ENCODE peak calls at places on chromosomes 2 and 18, in eight cellular contexts. J is mesendoderm, B is adipocyte, A is GM23248, L is thoracic aorta, I is IMR-90, V is K562, U is HCT116. F is an unnamed sample. For H3K27me3, the result is how much of the 10 kb centered on the place peaks cover.

GRCh38 chr2:233288663-233289062 is 19.0 kb upstream of the SAG start:
- DNase-seq in J (peak), B (peak), A (no peak), L (no peak), I (no peak), V (no peak), U (no peak), F (no peak)

GRCh38 chr2:240528406-240529040 is 29.3 kb downstream of the ANKMY1 start:
- DNase-seq in J (no peak), B (no peak), A (no peak), L (no peak), I (no peak), V (no peak), U (no peak), F (no peak)

GRCh38 chr2:227238242-227239237 is 74.1 kb downstream of the COL4A3 start:
- DNase-seq in J (peak), B (peak), A (peak), L (peak), I (peak), V (peak), U (peak), F (peak)

GRCh38 chr18:11407900-11408299 is 201.5 kb upstream of the SLC35G4 start:
- DNase-seq in J (no peak), B (peak), A (peak), L (no peak), I (peak), V (no peak), U (no peak), F (no peak)

GRCh38 chr2:234863043-234863934 is 88.5 kb upstream of the SH3BP4 start:
- DNase-seq in J (peak), B (peak), A (peak), L (no peak), I (peak), V (no peak), U (peak), F (peak)

GRCh38 chr2:101613073-101613704 is 84.3 kb upstream of the MAP4K4 start:
- DNase-seq in J (no peak), B (no peak), A (no peak), L (no peak), I (no peak), V (no peak), U (no peak), F (no peak)

GRCh38 chr2:191840916-191841315 is 6.0 kb downstream of the CAVIN2 start:
- DNase-seq in J (no peak), B (no peak), A (no peak), L (no peak), I (no peak), V (no peak), U (no peak), F (no peak)

GRCh38 chr2:44135771-44136170 is 32.9 kb upstream of the PPM1B start:
- DNase-seq in J (peak), B (peak), A (peak), L (no peak), I (peak), V (no peak), U (no peak), F (no peak)

GRCh38 chr2:75560768-75561565 is at the start of gene EVA1A:
- DNase-seq in J (peak), B (peak), A (peak), L (no peak), I (peak), V (no peak), U (no peak), F (peak)

GRCh38 chr18:13265901-13266207 is 47.3 kb downstream of the LDLRAD4 start:
- DNase-seq in J (no peak), B (no peak), A (peak), L (no peak), I (no peak), V (no peak), U (no peak), F (no peak)

GRCh38 chr2:70360661-70361316 is 58.9 kb upstream of the FAM136A start:
- DNase-seq in J (peak), B (no peak), A (no peak), L (no peak), I (no peak), V (peak), U (peak), F (no peak)

GRCh38 chr2:174024524-174025270 is 59.5 kb upstream of the SP3 start:
- DNase-seq in J (peak), B (peak), A (peak), L (no peak), I (peak), V (no peak), U (no peak), F (no peak)

GRCh38 chr2:26429779-26430654 is 28.3 kb downstream of the DRC1 start:
- DNase-seq in J (peak), B (no peak), A (peak), L (no peak), I (no peak), V (no peak), U (no peak), F (no peak)

GRCh38 chr2:42368817-42369550 is 8.0 kb upstream of the COX7A2L start:
- DNase-seq in J (no peak), B (no peak), A (no peak), L (no peak), I (no peak), V (no peak), U (no peak), F (no peak)

GRCh38 chr2:218671077-218671653 is 637 bp downstream of the RNF25 start:
- DNase-seq in J (peak), B (peak), A (peak), L (no peak), I (peak), V (no peak), U (no peak), F (peak)

GRCh38 chr2:196277002-196277401 is 105.6 kb upstream of the STK17B start:
- DNase-seq in J (peak), B (peak), A (peak), L (no peak), I (peak), V (peak), U (no peak), F (no peak)

GRCh38 chr2:235445116-235445515 is 48.7 kb upstream of the AGAP1 start:
- DNase-seq in J (no peak), B (no peak), A (no peak), L (no peak), I (no peak), V (no peak), U (no peak), F (no peak)

GRCh38 chr2:15311201-15311882 is 249.8 kb downstream of the NBAS start:
- DNase-seq in J (peak), B (no peak), A (no peak), L (no peak), I (no peak), V (no peak), U (no peak), F (no peak)

GRCh38 chr2:208047840-208048239 is 22.5 kb upstream of the PLEKHM3 start:
- DNase-seq in J (no peak), B (no peak), A (no peak), L (no peak), I (no peak), V (no peak), U (no peak), F (no peak)

GRCh38 chr2:83221258-83221657 is 1237.8 kb downstream of the SUCLG1 start:
- DNase-seq in J (no peak), B (peak), A (peak), L (no peak), I (peak), V (no peak), U (no peak), F (no peak)

GRCh38 chr18:76134631-76135030 is 360.4 kb downstream of the ZNF516 start:
- DNase-seq in J (no peak), B (no peak), A (no peak), L (no peak), I (no peak), V (no peak), U (no peak), F (no peak)

DNA sequence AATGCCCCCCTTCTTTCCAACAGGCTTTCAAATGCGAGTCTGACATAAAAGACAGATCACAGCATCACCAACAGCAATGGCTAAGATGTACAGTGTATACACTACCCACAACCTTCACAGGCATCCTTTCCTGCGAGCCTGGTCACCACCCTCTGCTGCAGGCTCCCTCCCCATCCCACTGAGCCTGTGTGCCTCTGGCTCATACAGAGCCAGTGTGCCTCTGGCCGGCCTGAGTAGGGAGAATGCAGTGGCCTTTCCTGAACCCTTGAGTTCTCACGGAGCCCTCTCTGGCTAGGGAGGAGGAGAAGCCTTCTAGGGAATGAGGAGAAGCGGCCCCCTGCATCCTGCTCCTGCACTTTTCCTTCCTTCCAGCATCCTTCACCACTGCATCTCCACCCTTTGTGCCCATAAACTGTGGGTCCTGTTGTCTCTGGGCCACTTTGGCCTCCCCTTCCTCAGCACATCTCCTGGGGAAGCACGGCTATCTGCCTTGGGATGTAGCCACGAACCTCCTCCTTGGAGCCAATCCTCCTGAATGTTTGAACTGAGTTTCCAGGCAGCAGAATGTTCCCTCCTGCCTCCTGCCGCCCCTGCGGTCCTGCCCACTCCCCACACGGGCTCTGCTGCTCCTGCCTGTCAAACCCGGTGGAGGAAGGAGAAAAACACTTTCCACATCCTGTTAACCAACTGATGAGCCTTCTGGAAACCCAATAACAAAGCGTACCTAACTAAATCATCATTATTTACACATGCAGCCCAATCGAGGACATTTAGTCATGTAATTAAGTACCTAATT is 22.5 kb downstream of the GYPC start:
- DNase-seq in J (no peak), B (no peak), A (no peak), L (no peak), I (no peak), V (no peak), U (no peak), F (no peak)
- H3K27me3 ChIP-seq in J (under half), B (under half), A (under half), L (under half), I (under half), V (under half), U (under half), F (under half)

GRCh38 chr2:10915236-10915635 is 3.5 kb downstream of the KCNF1 start:
- DNase-seq in J (no peak), B (no peak), A (no peak), L (no peak), I (no peak), V (no peak), U (no peak), F (no peak)
- H3K27me3 ChIP-seq in J (under half), B (under half), A (under half), L (under half), I (under half), V (under half), U (under half), F (under half)

GRCh38 chr2:172108587-172108930 is 5.9 kb upstream of the DLX2 start:
- DNase-seq in J (no peak), B (no peak), A (no peak), L (no peak), I (no peak), V (no peak), U (no peak), F (no peak)
- H3K27me3 ChIP-seq in J (under half), B (under half), A (under half), L (under half), I (under half), V (under half), U (under half), F (under half)

GRCh38 chr18:79798346-79798998 is 734 bp downstream of the KCNG2 start:
- DNase-seq in J (no peak), B (peak), A (no peak), L (no peak), I (no peak), V (no peak), U (no peak), F (no peak)

GRCh38 chr18:79800353-79801180 is 2.8 kb downstream of the KCNG2 start:
- DNase-seq in J (no peak), B (no peak), A (no peak), L (no peak), I (no peak), V (no peak), U (no peak), F (no peak)

GRCh38 chr18:79797518-79798345 is at the start of gene KCNG2:
- DNase-seq in J (peak), B (peak), A (peak), L (no peak), I (no peak), V (no peak), U (no peak), F (no peak)

GRCh38 chr18:79799619-79800352 is 2.0 kb downstream of the KCNG2 start:
- DNase-seq in J (no peak), B (no peak), A (no peak), L (no peak), I (no peak), V (no peak), U (no peak), F (no peak)

DNA sequence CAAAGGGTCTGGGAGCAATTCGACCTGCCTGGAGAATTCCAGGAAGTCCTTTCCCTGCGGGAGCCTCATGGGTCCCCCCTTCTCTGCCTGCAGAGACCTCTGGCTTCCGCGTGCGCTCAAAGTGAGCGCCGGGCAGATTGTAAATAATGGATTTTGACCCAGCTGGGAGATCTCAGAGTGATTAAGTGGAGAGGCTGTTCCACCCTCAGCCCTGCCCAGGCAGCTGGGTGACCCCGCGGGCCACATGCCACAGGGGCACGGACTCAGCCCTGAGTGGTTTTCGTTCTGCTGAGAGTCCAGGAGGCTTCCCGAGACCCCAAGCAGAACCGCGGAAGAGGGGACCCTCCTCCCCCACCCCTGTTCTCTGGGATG is 1.2 kb downstream of the KCNG2 start:
- DNase-seq in J (no peak), B (peak), A (no peak), L (no peak), I (no peak), V (no peak), U (no peak), F (no peak)
- H3K27me3 ChIP-seq in J (under half), B (half or more), A (half or more), L (under half), I (under half), V (under half), U (under half), F (under half)

DNA sequence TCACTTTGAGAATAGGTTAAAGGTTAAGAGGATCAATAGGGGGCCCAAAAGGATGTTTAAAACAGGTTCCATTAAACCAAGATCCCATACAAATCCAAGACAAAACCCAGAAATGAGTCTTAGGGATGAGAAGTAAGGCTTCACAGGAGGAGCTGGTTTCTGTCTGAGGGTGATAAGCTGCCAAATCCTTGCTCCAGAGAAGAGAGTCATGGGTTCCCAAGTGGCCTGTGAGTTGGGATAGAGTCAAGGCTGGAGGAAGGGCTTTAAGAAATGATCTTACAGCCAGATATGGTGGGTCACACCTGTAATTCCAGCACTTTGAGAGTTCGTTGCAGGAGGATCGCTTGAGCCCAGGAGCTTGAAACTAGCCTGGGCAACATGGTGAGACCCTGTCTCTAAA is 40.2 kb upstream of the LCLAT1 start:
- DNase-seq in J (no peak), B (no peak), A (peak), L (no peak), I (no peak), V (no peak), U (no peak), F (no peak)
- H3K27me3 ChIP-seq in J (under half), B (under half), A (under half), L (under half), I (under half), V (under half), U (under half), F (under half)

GRCh38 chr2:25252291-25253152 is 84.1 kb upstream of the POMC start:
- DNase-seq in J (peak), B (peak), A (peak), L (no peak), I (peak), V (peak), U (no peak), F (peak)
- H3K27me3 ChIP-seq in J (under half), B (under half), A (under half), L (under half), I (under half), V (under half), U (under half), F (under half)

GRCh38 chr18:30583768-30584167 is 458.8 kb downstream of the DSC3 start:
- DNase-seq in J (no peak), B (no peak), A (no peak), L (no peak), I (no peak), V (no peak), U (no peak), F (no peak)
- H3K27me3 ChIP-seq in J (under half), B (under half), A (under half), L (under half), I (under half), V (under half), U (under half), F (under half)

F was measured in trophoblast cell.